ENCODE peak calls at places on chromosome 1, in eight cellular contexts. V is effector CD4-positive, alpha-beta T cell; C is CMK; I is foreskin fibroblast; L is M059J; D is stimulated activated CD4-positive, alpha-beta T cell treated with anti-CD3 and anti-CD28 coated beads, Interleukin-4, amount 100 ng/mL, for 48 hours; U is Panc1; S is PC-3. N is an unnamed sample.

GRCh38 chr1:114468710-114469468 is 42.1 kb downstream of the TRIM33 start:
- DNase-seq in L (peak), C (no peak), S (peak), I (peak), U (no peak), D (no peak), V (no peak), N (peak)

GRCh38 chr1:227896710-227897655 is 50.7 kb downstream of the WNT9A start:
- DNase-seq in V (peak), S (no peak), L (no peak), D (no peak), C (no peak), I (no peak), U (no peak), N (no peak)

GRCh38 chr1:192797143-192797542 is 11.7 kb upstream of the RGS2 start:
- DNase-seq in U (no peak), I (no peak), D (no peak), S (no peak), L (no peak), C (no peak), V (no peak), N (no peak)

GRCh38 chr1:111747282-111747734 is 8.1 kb upstream of the INKA2 start:
- DNase-seq in L (peak), S (peak), D (peak), V (peak), I (peak), U (no peak), C (no peak), N (peak)

GRCh38 chr1:219174672-219175564 is 1.2 kb downstream of the LYPLAL1 start:
- DNase-seq in D (no peak), C (no peak), V (no peak), I (peak), L (peak), U (no peak), S (peak), N (peak)

GRCh38 chr1:56453016-56453721 is 126.2 kb downstream of the PLPP3 start:
- DNase-seq in C (no peak), L (no peak), S (no peak), U (no peak), V (no peak), D (no peak), I (no peak), N (no peak)

GRCh38 chr1:16006552-16007485 is 2.8 kb downstream of the SRARP start:
- DNase-seq in L (peak), I (peak), S (peak), V (no peak), D (no peak), U (no peak), C (no peak), N (peak)

GRCh38 chr1:204319462-204319861 is 40.3 kb downstream of the PLEKHA6 start:
- DNase-seq in V (no peak), C (no peak), S (peak), U (peak), L (peak), D (no peak), I (peak), N (peak)

GRCh38 chr1:55300975-55301374 is 85.8 kb upstream of the USP24 start:
- DNase-seq in U (no peak), C (no peak), S (no peak), I (no peak), V (no peak), L (no peak), D (no peak), N (no peak)

GRCh38 chr1:67918067-67918466 is 84.8 kb upstream of the GNG12 start:
- DNase-seq in C (no peak), S (no peak), I (no peak), U (no peak), D (no peak), L (no peak), V (no peak), N (no peak)

GRCh38 chr1:109091196-109092193 is 931 bp downstream of the TMEM167B start:
- DNase-seq in L (peak), U (no peak), D (no peak), C (peak), I (peak), V (no peak), S (no peak), N (peak)

GRCh38 chr1:187491082-187491720 is 662.5 kb downstream of the PLA2G4A start:
- DNase-seq in V (no peak), D (no peak), I (peak), U (peak), S (peak), L (peak), C (no peak), N (peak)

GRCh38 chr1:202058001-202058908 is 47.9 kb downstream of the ELF3 start:
- DNase-seq in D (no peak), L (peak), U (no peak), C (no peak), I (peak), V (no peak), S (peak), N (peak)

GRCh38 chr1:159756397-159756796 is 24.4 kb upstream of the DUSP23 start:
- DNase-seq in C (peak), D (no peak), U (no peak), V (no peak), L (no peak), I (no peak), S (no peak), N (no peak)

GRCh38 chr1:119219711-119220110 is 79.3 kb upstream of the WARS2 start:
- DNase-seq in S (no peak), C (no peak), L (no peak), V (no peak), U (no peak), D (no peak), I (no peak), N (no peak)

GRCh38 chr1:94276900-94277581 is 39.7 kb upstream of the ARHGAP29 start:
- DNase-seq in S (no peak), D (no peak), L (no peak), C (no peak), U (no peak), V (no peak), I (peak), N (no peak)

GRCh38 chr1:87592156-87592555 is 263.5 kb downstream of the LMO4 start:
- DNase-seq in V (no peak), L (no peak), U (no peak), S (no peak), I (no peak), D (no peak), C (no peak), N (no peak)

GRCh38 chr1:201229771-201230635 is 39.4 kb downstream of the IGFN1 start:
- DNase-seq in L (peak), C (no peak), S (peak), D (no peak), V (no peak), I (peak), U (no peak), N (peak)

GRCh38 chr1:29753771-29754607 is 517.7 kb downstream of the PTPRU start:
- DNase-seq in C (no peak), S (no peak), V (no peak), I (no peak), U (no peak), D (no peak), L (no peak), N (no peak)

GRCh38 chr1:40802078-40803075 is 18.8 kb downstream of the KCNQ4 start:
- DNase-seq in S (peak), I (peak), V (peak), L (peak), C (peak), D (peak), U (no peak), N (peak)